ENCODE peak calls at places on chromosome 18, in six cellular contexts. I is heart left ventricle, X is spleen, O is ovary, J is esophagus squamous epithelium, G is stomach. Y is an unnamed sample.
A peak's percentile ranks its signal among the peaks of the same experiment; 100 is the strongest.

GRCh38 chr18:34809697-34810096 is 99.6 kb downstream of the DTNA start:
- DNase-seq in I (peak; percentile 48), X (no peak), O (peak; percentile 71), J (no peak), G (no peak), Y (peak; percentile 49)

GRCh38 chr18:22447770-22448169 is 30.1 kb upstream of the CTAGE1 start:
- DNase-seq in I (no peak), X (no peak), O (no peak), J (no peak), G (no peak), Y (no peak)

GRCh38 chr18:21163647-21164625 is 52.3 kb upstream of the ROCK1 start:
- DNase-seq in I (no peak), X (no peak), O (no peak), J (no peak), G (no peak), Y (no peak)

GRCh38 chr18:63099848-63100625 is 219.5 kb downstream of the BCL2 start:
- DNase-seq in I (peak; percentile 86), X (peak; percentile 74), O (no peak), J (no peak), G (no peak), Y (peak; percentile 51)

GRCh38 chr18:76654536-76654935 is 159.5 kb upstream of the ZNF516 start:
- DNase-seq in I (no peak), X (no peak), O (no peak), J (no peak), G (no peak), Y (no peak)

GRCh38 chr18:74826560-74826959 is 228.9 kb downstream of the ZNF407 start:
- DNase-seq in I (no peak), X (no peak), O (no peak), J (no peak), G (no peak), Y (no peak)

GRCh38 chr18:49768051-49768391 is 45.3 kb downstream of the ACAA2 start:
- DNase-seq in I (peak; percentile 50), X (no peak), O (no peak), J (no peak), G (peak; percentile 65), Y (peak; percentile 72)

GRCh38 chr18:31657823-31658669 is 26.3 kb downstream of the B4GALT6 start:
- DNase-seq in I (no peak), X (no peak), O (no peak), J (no peak), G (no peak), Y (no peak)

GRCh38 chr18:78986018-78986481 is 6.4 kb downstream of the SALL3 start:
- DNase-seq in I (no peak), X (no peak), O (no peak), J (no peak), G (no peak), Y (no peak)

GRCh38 chr18:31291688-31292087 is 26.3 kb upstream of the DSG1 start:
- DNase-seq in I (no peak), X (no peak), O (no peak), J (no peak), G (no peak), Y (no peak)

GRCh38 chr18:43534511-43534910 is 257.2 kb upstream of the SYT4 start:
- DNase-seq in I (no peak), X (no peak), O (no peak), J (no peak), G (no peak), Y (no peak)

GRCh38 chr18:61992285-61992684 is 99.5 kb upstream of the RNF152 start:
- DNase-seq in I (no peak), X (no peak), O (no peak), J (no peak), G (no peak), Y (no peak)

GRCh38 chr18:62918361-62918760 is 203.0 kb downstream of the PHLPP1 start:
- DNase-seq in I (no peak), X (no peak), O (no peak), J (no peak), G (no peak), Y (no peak)

GRCh38 chr18:5466256-5466655 is 77.5 kb downstream of the EPB41L3 start:
- DNase-seq in I (no peak), X (no peak), O (no peak), J (no peak), G (no peak), Y (no peak)

GRCh38 chr18:43751203-43751602 is 473.9 kb upstream of the SYT4 start:
- DNase-seq in I (no peak), X (no peak), O (no peak), J (no peak), G (no peak), Y (no peak)

GRCh38 chr18:50695431-50696176 is 124.2 kb downstream of the MRO start:
- DNase-seq in I (peak; percentile 42), X (no peak), O (no peak), J (no peak), G (no peak), Y (no peak)

GRCh38 chr18:77087391-77088141 is 45.0 kb downstream of the MBP start:
- DNase-seq in I (peak; percentile 80), X (peak; percentile 78), O (peak; percentile 78), J (no peak), G (peak; percentile 55), Y (peak; percentile 50)

GRCh38 chr18:2222270-2223185 is 348.8 kb downstream of the METTL4 start:
- DNase-seq in I (no peak), X (no peak), O (no peak), J (no peak), G (no peak), Y (peak; percentile 10)

GRCh38 chr18:79203017-79203605 is 133.9 kb downstream of the ATP9B start:
- DNase-seq in I (no peak), X (no peak), O (no peak), J (no peak), G (no peak), Y (no peak)

GRCh38 chr18:49025426-49025766 is 74.6 kb upstream of the SMAD7 start:
- DNase-seq in I (no peak), X (no peak), O (no peak), J (no peak), G (no peak), Y (no peak)

GRCh38 chr18:45496746-45497145 is 118.5 kb upstream of the SLC14A2 start:
- DNase-seq in I (no peak), X (no peak), O (no peak), J (no peak), G (no peak), Y (no peak)

GRCh38 chr18:45497595-45498269 is 117.5 kb upstream of the SLC14A2 start:
- DNase-seq in I (no peak), X (no peak), O (no peak), J (no peak), G (no peak), Y (no peak)

GRCh38 chr18:45498270-45498625 is 117.0 kb upstream of the SLC14A2 start:
- DNase-seq in I (no peak), X (no peak), O (no peak), J (no peak), G (no peak), Y (no peak)

DNA sequence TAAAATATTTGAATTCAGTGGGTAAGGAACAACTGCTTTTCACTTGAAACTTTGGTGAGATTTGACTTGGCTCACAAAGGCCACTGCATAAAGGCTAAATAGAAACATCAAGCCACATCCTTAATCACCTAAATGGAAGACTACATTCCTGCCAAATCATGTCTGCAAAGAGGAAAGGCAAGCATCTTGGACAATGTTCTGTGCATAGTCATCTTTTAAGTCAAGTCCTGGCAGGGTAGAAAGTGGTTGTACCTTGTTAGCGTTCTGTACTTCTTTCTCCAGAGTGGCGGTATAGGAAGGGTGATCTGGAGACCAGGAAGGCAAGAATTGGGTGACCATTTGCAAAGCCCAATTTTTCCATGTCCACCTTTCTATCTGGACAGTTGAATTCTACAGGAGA is 121.4 kb upstream of the SLC14A2 start:
- DNase-seq in I (no peak), X (no peak), O (no peak), J (no peak), G (no peak), Y (no peak)
- TF ChIP-seq POLR2A in I (no peak), X (no peak), O (no peak), J (no peak), G (no peak), Y (no peak)

DNA sequence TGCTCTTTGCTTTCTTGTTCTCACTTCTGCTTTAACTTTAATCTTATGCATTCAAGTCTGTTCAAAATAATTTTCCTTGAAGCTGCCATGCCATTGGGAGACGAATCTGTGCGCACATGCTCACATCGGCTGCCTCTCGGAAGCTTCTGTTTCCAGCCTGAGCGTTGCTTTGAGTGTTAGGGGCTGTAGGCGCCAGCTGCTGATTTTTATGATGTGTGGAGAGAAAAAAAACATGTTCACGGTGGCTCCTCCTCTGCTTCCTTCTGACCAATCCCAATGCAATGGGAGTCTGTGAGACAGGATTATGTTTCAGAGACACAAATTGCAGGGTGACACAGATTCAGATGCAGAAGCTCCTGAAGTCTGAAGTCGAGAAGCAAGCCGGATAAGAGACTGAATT is at the start of gene MC4R:
- DNase-seq in I (peak; percentile 22), X (no peak), O (no peak), J (no peak), G (no peak), Y (peak; percentile 9)
- H3K4me3 ChIP-seq in I (no peak within 1 kb of the TSS), X (no peak within 1 kb of the TSS), O (no peak within 1 kb of the TSS), J (no peak within 1 kb of the TSS), G (peak within 1 kb of the TSS; percentile 11), Y (no peak within 1 kb of the TSS)

GRCh38 chr18:13278231-13278630 is 59.7 kb downstream of the LDLRAD4 start:
- DNase-seq in I (peak; percentile 7), X (no peak), O (no peak), J (no peak), G (no peak), Y (no peak)
- H3K9me3 ChIP-seq in I (no peaks in the 10 kb centered on the region), X (peaks cover 8% of the 10 kb centered on the region), O (no peaks in the 10 kb centered on the region), J (no peaks in the 10 kb centered on the region), G (no peaks in the 10 kb centered on the region), Y (no peaks in the 10 kb centered on the region)

GRCh38 chr18:6731197-6731596 is 1.7 kb downstream of the ARHGAP28 start:
- DNase-seq in I (no peak), X (no peak), O (no peak), J (no peak), G (no peak), Y (peak; percentile 20)

GRCh38 chr18:6728318-6728717 is 1.2 kb upstream of the ARHGAP28 start:
- DNase-seq in I (no peak), X (no peak), O (no peak), J (no peak), G (no peak), Y (no peak)

GRCh38 chr18:6728809-6729246 is 688 bp upstream of the ARHGAP28 start:
- DNase-seq in I (no peak), X (no peak), O (no peak), J (no peak), G (no peak), Y (no peak)

GRCh38 chr18:6732952-6733351 is 3.4 kb downstream of the ARHGAP28 start:
- DNase-seq in I (no peak), X (no peak), O (no peak), J (no peak), G (no peak), Y (no peak)

DNA sequence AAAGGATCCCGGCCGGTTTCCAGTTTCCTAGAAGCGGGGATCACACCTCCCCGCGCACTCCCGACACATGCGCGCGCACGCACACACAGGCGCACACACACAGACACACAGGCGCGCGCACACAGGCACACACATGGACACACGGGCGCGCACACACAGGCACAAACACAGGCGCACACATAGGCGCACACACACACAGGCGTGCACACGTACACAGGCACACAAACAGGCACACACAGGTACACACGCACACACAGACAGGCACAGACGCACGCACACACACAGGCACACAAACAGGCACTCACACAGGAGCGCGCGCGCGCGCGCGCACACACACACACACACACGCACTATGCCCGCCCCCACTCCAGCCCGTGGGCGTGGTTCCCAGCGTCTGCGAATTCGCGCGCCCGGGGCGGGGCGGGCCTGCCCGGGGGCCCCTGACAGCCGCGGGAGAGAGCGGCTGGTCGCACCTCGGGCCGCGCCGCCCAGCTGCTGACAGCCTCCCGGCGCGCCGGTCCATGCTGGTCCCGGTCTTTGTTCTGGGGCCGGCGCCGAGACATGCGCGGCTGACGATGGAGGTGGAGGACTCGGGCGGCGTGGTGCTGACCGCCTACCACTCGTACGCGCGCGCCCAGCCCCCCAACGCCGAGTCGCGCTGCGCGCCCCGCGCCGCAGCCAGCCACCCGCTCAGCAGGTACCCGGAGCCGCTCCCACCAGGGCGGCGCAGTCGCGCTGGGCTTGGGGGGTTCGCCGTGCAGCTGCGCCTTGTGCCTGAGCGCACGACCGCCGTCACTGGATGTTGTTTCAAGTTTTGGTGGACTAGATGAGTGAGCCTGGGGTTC is at the start of gene ARHGAP28:
- DNase-seq in I (peak; percentile 95), X (peak; percentile 87), O (peak; percentile 93), J (peak; percentile 3), G (peak; percentile 70), Y (peak; percentile 83)
- TF ChIP-seq POLR2A in I (peak; percentile 39), X (no peak), O (peak; percentile 52), J (peak; percentile 45), G (no peak), Y (peak; percentile 80)